ENCODE peak calls at places on chromosomes 11 and 22, in four cellular contexts. D is GM23338, H is adrenal gland, E is right lobe of liver. Y is an unnamed sample.

GRCh38 chr11:94895971-94896370 is 77.4 kb downstream of the CWC15 start:
- DNase-seq in E (no peak), D (no peak), H (peak; percentile 18), Y (no peak)

GRCh38 chr11:121572581-121573059 is 119.9 kb upstream of the SORL1-AS1 start:
- DNase-seq in H (no peak), E (no peak), D (peak; percentile 17), Y (no peak)

GRCh38 chr11:68673291-68673930 is 10.9 kb upstream of the GAL start:
- DNase-seq in H (no peak), E (peak; percentile 12), D (no peak), Y (no peak)

GRCh38 chr11:58787903-58788302 is 56.2 kb upstream of the GLYAT start:
- DNase-seq in H (no peak), E (no peak), D (no peak), Y (no peak)

GRCh38 chr11:128964463-128964930 is 21.8 kb upstream of the TP53AIP1 start:
- DNase-seq in E (no peak), H (no peak), D (no peak), Y (no peak)

GRCh38 chr22:23709107-23709506 is 18.3 kb downstream of the RGL4 start:
- DNase-seq in H (no peak), E (no peak), D (no peak), Y (no peak)

GRCh38 chr11:64969209-64969608 is 2.7 kb downstream of the MAJIN start:
- DNase-seq in H (no peak), E (no peak), D (no peak), Y (peak; percentile 20)

GRCh38 chr22:43483669-43484068 is 71.9 kb downstream of the MPPED1 start:
- DNase-seq in E (no peak), H (no peak), D (no peak), Y (no peak)

GRCh38 chr11:77602385-77603105 is 12.8 kb downstream of the AQP11 start:
- DNase-seq in H (no peak), D (no peak), E (no peak), Y (no peak)

GRCh38 chr11:118621071-118621815 is 13.8 kb downstream of the PHLDB1 start:
- DNase-seq in H (peak; percentile 94), D (peak; percentile 95), E (no peak), Y (peak; percentile 82)

GRCh38 chr11:127191689-127192088 is 191.1 kb upstream of the KIRREL3 start:
- DNase-seq in H (no peak), D (no peak), E (no peak), Y (no peak)

GRCh38 chr11:19279455-19279854 is 38.7 kb upstream of the E2F8 start:
- DNase-seq in H (no peak), D (peak; percentile 80), E (no peak), Y (no peak)

GRCh38 chr11:80495116-80495515 is 1054.3 kb upstream of the TENM4 start:
- DNase-seq in D (no peak), H (no peak), E (no peak), Y (no peak)

GRCh38 chr11:118921929-118922744 is 3.6 kb downstream of the BCL9L start:
- DNase-seq in E (peak; percentile 95), H (peak; percentile 95), D (peak; percentile 88), Y (peak; percentile 81)

GRCh38 chr11:124896821-124897391 is 759 bp downstream of the ROBO4 start:
- DNase-seq in E (no peak), H (no peak), D (no peak), Y (no peak)

GRCh38 chr11:28760676-28761390 is 652.6 kb downstream of the METTL15 start:
- DNase-seq in E (no peak), H (no peak), D (no peak), Y (no peak)

GRCh38 chr22:35397095-35397904 is 2.6 kb upstream of the MCM5 start:
- DNase-seq in H (no peak), D (no peak), E (no peak), Y (no peak)

GRCh38 chr11:7671347-7671746 is 2.0 kb downstream of the CYB5R2 start:
- DNase-seq in E (no peak), D (no peak), H (peak; percentile 21), Y (no peak)

GRCh38 chr11:43573233-43573632 is 107.3 kb upstream of the HSD17B12 start:
- DNase-seq in D (peak; percentile 82), E (no peak), H (no peak), Y (no peak)

GRCh38 chr11:111540921-111541208 is 345 bp downstream of the LAYN start:
- DNase-seq in D (no peak), H (peak; percentile 9), E (no peak), Y (no peak)

GRCh38 chr22:32337015-32337414 is 20.7 kb upstream of the RFPL3 start:
- DNase-seq in E (no peak), D (no peak), H (no peak), Y (no peak)

GRCh38 chr11:69382131-69383128 is 88.5 kb downstream of the MYEOV start:
- DNase-seq in E (peak; percentile 68), D (peak; percentile 50), H (peak; percentile 47), Y (peak; percentile 32)

GRCh38 chr22:23240639-23241389 is 60.5 kb downstream of the BCR start:
- DNase-seq in H (no peak), E (no peak), D (peak; percentile 76), Y (no peak)

GRCh38 chr11:95322546-95322945 is 91.5 kb upstream of the SESN3 start:
- DNase-seq in D (no peak), E (no peak), H (no peak), Y (no peak)

GRCh38 chr22:21680830-21681565 is 15.2 kb downstream of the PPIL2 start:
- DNase-seq in D (no peak), H (no peak), E (no peak), Y (no peak)

GRCh38 chr11:102451041-102451692 is 1.4 kb downstream of the TMEM123 start:
- DNase-seq in E (no peak), D (no peak), H (no peak), Y (no peak)

GRCh38 chr11:120391854-120392253 is 55.6 kb downstream of the ARHGEF12 start:
- DNase-seq in E (no peak), D (no peak), H (no peak), Y (no peak)
- H3K27ac ChIP-seq in E (no peak overlapping the region), D (no peak overlapping the region), H (peak overlapping the region; percentile 27), Y (no peak overlapping the region)

GRCh38 chr11:3380706-3381570 is 2.0 kb upstream of the ZNF195 start:
- DNase-seq in E (no peak), D (peak; percentile 87), H (no peak), Y (no peak)
- H3K4me3 ChIP-seq in E (no peak overlapping the region), D (peak overlapping the region; percentile 84), H (no peak overlapping the region), Y (no peak overlapping the region)

DNA sequence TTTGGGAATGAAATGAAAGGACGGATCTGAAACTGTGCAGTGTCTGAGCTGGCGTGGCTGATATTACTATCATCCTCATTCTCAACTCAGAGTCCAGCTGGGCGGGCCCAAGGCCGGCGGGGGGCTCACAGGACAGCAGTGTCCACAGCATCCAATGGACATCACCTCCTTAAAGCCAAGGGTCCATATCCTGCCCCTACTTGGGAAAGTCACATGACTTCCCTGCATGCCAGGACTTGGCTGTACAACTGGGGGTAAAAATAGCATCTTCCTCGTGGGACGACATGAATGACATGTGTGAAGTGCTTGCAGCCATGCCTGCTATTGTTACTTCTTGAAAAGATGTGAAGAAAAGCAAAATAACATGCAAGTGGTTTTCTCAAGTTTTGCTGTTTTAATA is 82.3 kb downstream of the TRMU start:
- DNase-seq in E (no peak), D (no peak), H (no peak), Y (no peak)
- TF ChIP-seq CTCF in E (no peak), D (no peak), H (no peak), Y (no peak)

DNA sequence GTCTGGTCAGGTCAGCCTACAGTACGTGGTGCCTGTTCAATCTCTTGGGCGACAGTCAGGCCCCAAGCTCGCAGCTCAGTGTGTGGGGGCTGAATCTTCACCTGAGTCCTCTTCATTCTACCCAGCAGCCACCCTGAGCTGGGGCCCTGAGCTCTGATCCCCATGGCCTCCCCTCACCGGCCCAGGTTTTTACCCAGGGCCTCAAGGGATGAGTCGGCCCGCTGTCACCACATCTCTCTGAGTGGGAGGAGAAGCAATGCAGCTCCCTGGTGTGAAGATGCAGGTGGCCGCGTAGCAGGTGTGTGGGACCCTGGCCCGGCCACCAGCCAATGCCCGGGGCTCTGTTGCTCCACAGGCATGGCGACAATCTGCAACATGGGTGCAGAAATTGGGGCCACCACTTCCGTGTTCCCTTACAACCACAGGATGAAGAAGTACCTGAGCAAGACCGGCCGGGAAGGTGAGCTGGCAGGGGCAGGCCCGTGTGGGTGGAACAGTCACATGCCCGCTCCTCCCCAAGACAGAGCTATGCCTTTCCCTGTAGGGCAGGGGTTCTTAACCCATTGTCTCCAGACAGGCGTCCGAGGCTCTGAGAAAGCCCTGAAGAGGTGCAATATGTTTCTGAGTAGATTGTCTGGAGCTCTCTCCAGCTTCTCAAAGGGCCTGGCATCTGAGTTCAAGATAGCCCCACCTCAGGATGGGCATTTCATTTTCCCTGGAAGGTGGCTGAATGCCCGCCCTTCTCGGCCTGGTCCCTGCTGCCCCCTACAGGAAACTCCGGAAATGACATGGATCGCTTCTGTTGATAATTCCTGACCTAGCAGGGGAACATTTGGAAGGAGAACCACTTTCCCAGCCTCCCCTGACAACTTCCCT is 26.9 kb downstream of the POLR3H start:
- DNase-seq in E (no peak), H (peak; percentile 73), D (peak; percentile 83), Y (peak; percentile 81)
- H3K27ac ChIP-seq in E (no peak overlapping the region), H (peak overlapping the region; percentile 26), D (no peak overlapping the region), Y (peak overlapping the region; percentile 33)

GRCh38 chr11:101211407-101211975 is 81.9 kb upstream of the PGR start:
- DNase-seq in H (no peak), D (no peak), E (no peak), Y (no peak)
- H3K4me3 ChIP-seq in H (no peak overlapping the region), D (no peak overlapping the region), E (no peak overlapping the region), Y (no peak overlapping the region)

GRCh38 chr22:41206719-41207118 is 1.6 kb downstream of the L3MBTL2 start:
- DNase-seq in D (no peak), E (no peak), H (no peak), Y (no peak)
- TF ChIP-seq CTCF in D (no peak), E (no peak), H (no peak), Y (no peak)

DNA sequence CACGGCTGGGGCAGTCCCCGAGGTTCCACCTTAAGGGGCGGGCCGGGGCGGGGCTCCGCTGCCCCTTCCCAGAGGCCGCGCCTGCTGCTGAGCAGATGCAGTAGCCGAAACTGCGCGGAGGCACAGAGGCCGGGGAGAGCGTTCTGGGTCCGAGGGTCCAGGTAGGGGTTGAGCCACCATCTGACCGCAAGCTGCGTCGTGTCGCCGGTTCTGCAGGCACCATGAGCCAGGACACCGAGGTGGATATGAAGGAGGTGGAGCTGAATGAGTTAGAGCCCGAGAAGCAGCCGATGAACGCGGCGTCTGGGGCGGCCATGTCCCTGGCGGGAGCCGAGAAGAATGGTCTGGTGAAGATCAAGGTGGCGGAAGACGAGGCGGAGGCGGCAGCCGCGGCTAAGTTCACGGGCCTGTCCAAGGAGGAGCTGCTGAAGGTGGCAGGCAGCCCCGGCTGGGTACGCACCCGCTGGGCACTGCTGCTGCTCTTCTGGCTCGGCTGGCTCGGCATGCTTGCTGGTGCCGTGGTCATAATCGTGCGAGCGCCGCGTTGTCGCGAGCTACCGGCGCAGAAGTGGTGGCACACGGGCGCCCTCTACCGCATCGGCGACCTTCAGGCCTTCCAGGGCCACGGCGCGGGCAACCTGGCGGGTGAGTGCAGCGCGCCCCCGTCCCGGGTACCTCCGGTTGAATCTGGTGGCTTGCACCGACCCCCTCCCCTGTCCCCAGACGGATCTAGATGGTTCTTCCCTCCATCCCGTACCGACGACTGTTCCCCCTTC is at the start of gene SLC3A2:
- DNase-seq in H (peak; percentile 90), D (peak; percentile 91), E (peak; percentile 93), Y (peak; percentile 94)
- H3K27ac ChIP-seq in H (peak within 1 kb of the TSS; percentile 100), D (peak within 1 kb of the TSS; percentile 95), E (peak within 1 kb of the TSS; percentile 93), Y (peak within 1 kb of the TSS; percentile 100)